ENCODE peak calls at places on chromosomes 16 and 17, in four cellular contexts. R is progenitor cell of endocrine pancreas, Y is lower leg skin, T is heart left ventricle. F is an unnamed sample.

GRCh38 chr17:77146882-77147281 is 6.1 kb downstream of the SEC14L1 start:
- DNase-seq in R (peak; percentile 22), Y (no peak), T (no peak), F (no peak)

GRCh38 chr16:49822649-49823370 is 33.1 kb downstream of the ZNF423 start:
- DNase-seq in R (no peak), Y (no peak), T (no peak), F (no peak)

GRCh38 chr17:41734949-41735313 is 488 bp upstream of the HAP1 start:
- DNase-seq in R (no peak), Y (no peak), T (no peak), F (no peak)

GRCh38 chr17:16459271-16459670 is 32.7 kb downstream of the LRRC75A start:
- DNase-seq in R (no peak), Y (no peak), T (no peak), F (no peak)

GRCh38 chr16:3101018-3101840 is 2.1 kb upstream of the ZSCAN10 start:
- DNase-seq in R (no peak), Y (no peak), T (no peak), F (no peak)

GRCh38 chr16:20638711-20639335 is 58.7 kb downstream of the ACSM1 start:
- DNase-seq in R (no peak), Y (no peak), T (no peak), F (no peak)

GRCh38 chr16:85650864-85651811 is 37.6 kb downstream of the GINS2 start:
- DNase-seq in R (no peak), Y (no peak), T (no peak), F (no peak)

GRCh38 chr17:17859909-17860760 is 23.3 kb upstream of the SREBF1 start:
- DNase-seq in R (peak; percentile 53), Y (no peak), T (peak; percentile 85), F (no peak)

GRCh38 chr17:18966831-18967624 is 15.1 kb downstream of the SLC5A10 start:
- DNase-seq in R (no peak), Y (no peak), T (no peak), F (no peak)

GRCh38 chr17:1040216-1040600 is 43.3 kb downstream of the TIMM22 start:
- DNase-seq in R (no peak), Y (no peak), T (no peak), F (no peak)

GRCh38 chr17:74864866-74865395 is 5.2 kb upstream of the GRIN2C start:
- DNase-seq in R (peak; percentile 77), Y (peak; percentile 54), T (peak; percentile 85), F (peak; percentile 87)

GRCh38 chr17:82327757-82328140 is 5.8 kb downstream of the SECTM1 start:
- DNase-seq in R (no peak), Y (no peak), T (no peak), F (no peak)

GRCh38 chr17:82329683-82330321 is 3.8 kb downstream of the SECTM1 start:
- DNase-seq in R (no peak), Y (no peak), T (no peak), F (no peak)

GRCh38 chr17:82327289-82327688 is 6.3 kb downstream of the SECTM1 start:
- DNase-seq in R (no peak), Y (no peak), T (no peak), F (no peak)

GRCh38 chr17:82328994-82329507 is 4.5 kb downstream of the SECTM1 start:
- DNase-seq in R (no peak), Y (no peak), T (no peak), F (no peak)

DNA sequence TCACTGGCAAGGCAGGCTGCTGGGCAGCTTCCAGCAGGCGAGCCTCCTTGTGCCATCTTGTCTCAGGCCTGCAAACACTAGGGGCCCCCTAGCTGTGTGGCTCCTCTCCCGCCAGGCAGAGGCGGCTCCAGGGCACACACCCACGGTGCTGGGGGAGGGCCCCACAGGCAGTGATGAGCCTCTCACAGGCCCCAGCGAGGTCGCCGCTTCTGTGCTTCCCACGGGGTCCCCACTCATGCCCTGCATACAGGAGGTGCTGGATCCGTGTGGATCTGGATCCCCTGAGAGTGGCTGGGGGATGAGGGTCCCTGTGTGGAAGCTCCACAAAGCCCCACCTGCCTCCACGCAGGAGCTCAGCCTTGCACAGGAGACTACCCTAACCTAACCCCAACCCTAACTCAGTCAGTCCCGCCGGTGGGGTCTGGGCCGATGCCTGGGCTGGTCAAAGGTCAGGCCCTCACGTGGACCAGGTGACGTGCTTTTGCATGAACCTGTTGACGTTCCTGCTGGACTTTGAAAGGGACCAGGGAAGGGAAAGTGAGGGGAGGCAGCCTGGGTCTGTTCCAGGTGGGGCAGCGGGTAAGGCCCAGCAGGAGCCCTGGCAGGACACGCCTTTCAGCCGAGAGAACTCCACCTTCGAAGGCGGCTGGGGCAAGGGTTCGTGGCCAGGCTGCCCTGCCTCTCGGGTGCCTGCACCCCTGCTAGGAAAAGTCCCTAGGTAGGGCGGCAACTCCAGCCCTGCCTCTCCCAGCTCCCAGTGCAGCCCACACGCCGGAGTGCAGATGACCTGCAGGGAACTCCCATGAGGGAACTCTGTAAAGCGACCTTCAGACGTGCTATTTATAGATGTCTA is 5.2 kb downstream of the SECTM1 start:
- DNase-seq in R (no peak), Y (no peak), T (no peak), F (no peak)
- TF ChIP-seq CTCF in R (no peak), Y (no peak), T (no peak), F (no peak)

DNA sequence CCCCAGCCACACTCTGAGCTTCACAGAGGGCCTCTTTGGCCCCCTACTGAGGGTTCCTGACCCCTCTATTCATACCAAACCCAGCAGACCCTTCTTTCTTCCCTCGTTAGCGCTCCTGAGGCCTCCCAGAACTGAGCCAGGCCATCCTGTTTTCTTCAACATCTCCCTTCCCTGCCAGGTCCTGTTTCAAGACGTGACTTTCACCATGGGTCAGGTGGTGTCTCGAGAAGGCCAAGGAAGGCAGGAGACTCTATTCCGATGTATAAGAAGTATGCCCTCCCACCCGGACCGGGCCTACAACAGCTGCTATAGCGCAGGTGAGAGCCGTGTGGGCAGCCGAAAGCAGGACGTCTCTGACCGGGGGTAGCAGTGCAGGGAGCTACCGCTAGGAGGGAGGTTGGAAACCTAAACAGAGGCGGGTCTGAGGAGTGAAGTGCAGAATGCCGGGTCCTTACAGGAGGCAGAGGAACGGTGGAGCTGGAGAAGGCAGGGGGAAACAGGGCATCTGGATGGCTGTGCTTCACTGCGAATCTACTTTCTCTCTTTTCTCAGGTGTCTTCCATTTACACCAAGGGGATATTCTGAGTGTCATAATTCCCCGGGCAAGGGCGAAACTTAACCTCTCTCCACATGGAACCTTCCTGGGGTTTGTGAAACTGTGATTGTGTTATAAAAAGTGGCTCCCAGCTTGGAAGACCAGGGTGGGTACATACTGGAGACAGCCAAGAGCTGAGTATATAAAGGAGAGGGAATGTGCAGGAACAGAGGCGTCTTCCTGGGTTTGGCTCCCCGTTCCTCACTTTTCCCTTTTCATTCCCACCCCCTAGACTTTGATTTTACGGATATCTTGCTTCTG is 1.3 kb upstream of the SENP3 start:
- DNase-seq in R (peak; percentile 73), Y (no peak), T (peak; percentile 76), F (no peak)
- TF ChIP-seq CTCF in R (peak; percentile 65), Y (no peak), T (peak; percentile 25), F (peak; percentile 74)

GRCh38 chr17:80790021-80790765 is 201.4 kb upstream of the CHMP6 start:
- DNase-seq in R (no peak), Y (no peak), T (no peak), F (no peak)
- TF ChIP-seq CTCF in R (no peak), Y (no peak), T (no peak), F (no peak)

DNA sequence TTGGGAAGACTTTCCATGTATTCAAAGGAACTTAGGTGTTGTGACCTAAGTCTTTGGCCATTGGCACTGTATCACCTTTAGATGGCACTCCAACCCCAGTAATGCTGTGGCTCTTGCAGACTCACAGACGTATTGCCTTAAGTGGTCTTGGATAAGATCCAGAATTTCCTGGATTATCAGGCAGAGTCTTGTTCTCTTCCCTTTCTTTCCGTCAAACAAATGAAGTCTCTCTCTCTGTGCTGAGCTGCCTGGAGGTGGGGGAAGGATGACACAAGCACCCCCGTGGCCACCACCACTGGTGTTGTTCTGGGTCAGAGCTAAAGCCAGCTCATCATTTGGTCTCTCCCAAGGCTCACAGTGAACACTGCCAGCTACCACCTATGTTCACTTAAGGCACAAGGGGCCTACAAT is 789.9 kb upstream of the KIF2B start:
- DNase-seq in R (peak; percentile 30), Y (no peak), T (no peak), F (no peak)
- TF ChIP-seq CTCF in R (peak; percentile 80), Y (no peak), T (no peak), F (peak; percentile 78)

DNA sequence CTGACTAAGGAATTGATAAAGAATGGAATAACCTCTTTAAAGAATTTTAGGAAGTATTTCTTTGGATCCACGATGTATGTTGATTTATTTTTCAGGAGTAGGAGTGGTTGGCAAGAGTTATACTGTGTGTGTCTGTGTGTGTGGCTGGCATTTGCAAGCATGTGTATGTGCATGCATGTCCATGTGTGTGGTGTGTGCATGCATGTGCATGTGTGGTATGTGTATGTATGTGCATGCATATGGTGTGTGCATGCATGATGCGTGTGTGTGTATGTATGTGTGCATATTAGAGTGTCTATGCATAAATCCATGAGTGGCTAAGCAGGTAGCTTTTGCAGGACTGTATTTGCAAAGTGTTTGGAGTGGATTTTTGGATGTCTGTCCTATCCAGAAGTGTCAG is 120.8 kb downstream of the HS3ST2 start:
- DNase-seq in R (no peak), Y (no peak), T (no peak), F (no peak)
- TF ChIP-seq CTCF in R (no peak), Y (no peak), T (no peak), F (no peak)

GRCh38 chr16:4157376-4157825 is 41.2 kb upstream of the ADCY9 start:
- DNase-seq in R (no peak), Y (no peak), T (no peak), F (no peak)

GRCh38 chr16:4147236-4147635 is 31.0 kb upstream of the ADCY9 start:
- DNase-seq in R (no peak), Y (no peak), T (peak; percentile 34), F (no peak)

GRCh38 chr16:4152267-4152666 is 36.0 kb upstream of the ADCY9 start:
- DNase-seq in R (no peak), Y (no peak), T (peak; percentile 22), F (no peak)
- TF ChIP-seq CTCF in R (no peak), Y (no peak), T (no peak), F (no peak)